ENCODE peak calls at places on chromosomes 3 and 15, in six cellular contexts. One of them, this sample, is unnamed.

GRCh38 chr3:194617827-194618226 is 15.4 kb downstream of the TMEM44 start:
- DNase-seq in SK-N-SH: no peak
- DNase-seq in H1: no peak
- DNase-seq in GM12878: no peak
- DNase-seq in HepG2: no peak
- DNase-seq in HCT116: no peak
- DNase-seq in this sample: peak

GRCh38 chr15:39028069-39028468 is 463.5 kb upstream of the RASGRP1 start:
- DNase-seq in SK-N-SH: no peak
- DNase-seq in H1: no peak
- DNase-seq in GM12878: no peak
- DNase-seq in HepG2: no peak
- DNase-seq in HCT116: no peak
- DNase-seq in this sample: no peak

GRCh38 chr3:108241721-108242120 is 19.5 kb upstream of the IFT57 start:
- DNase-seq in SK-N-SH: no peak
- DNase-seq in H1: no peak
- DNase-seq in GM12878: no peak
- DNase-seq in HepG2: peak
- DNase-seq in HCT116: no peak
- DNase-seq in this sample: no peak

GRCh38 chr3:156291269-156292123 is 171.1 kb downstream of the KCNAB1 start:
- DNase-seq in SK-N-SH: peak
- DNase-seq in H1: peak
- DNase-seq in GM12878: no peak
- DNase-seq in HepG2: no peak
- DNase-seq in HCT116: no peak
- DNase-seq in this sample: no peak

GRCh38 chr3:129521702-129522101 is 6.7 kb upstream of the RHO start:
- DNase-seq in SK-N-SH: peak
- DNase-seq in H1: no peak
- DNase-seq in GM12878: no peak
- DNase-seq in HepG2: no peak
- DNase-seq in HCT116: no peak
- DNase-seq in this sample: no peak

GRCh38 chr3:145219355-145220196 is 941.4 kb downstream of the PLOD2 start:
- DNase-seq in SK-N-SH: no peak
- DNase-seq in H1: no peak
- DNase-seq in GM12878: no peak
- DNase-seq in HepG2: no peak
- DNase-seq in HCT116: no peak
- DNase-seq in this sample: no peak

GRCh38 chr3:101026881-101027678 is 33.9 kb upstream of the ABI3BP start:
- DNase-seq in SK-N-SH: no peak
- DNase-seq in H1: no peak
- DNase-seq in GM12878: no peak
- DNase-seq in HepG2: no peak
- DNase-seq in HCT116: no peak
- DNase-seq in this sample: no peak

GRCh38 chr15:70101459-70102113 is 3.9 kb upstream of the TLE3 start:
- DNase-seq in SK-N-SH: peak
- DNase-seq in H1: peak
- DNase-seq in GM12878: no peak
- DNase-seq in HepG2: peak
- DNase-seq in HCT116: peak
- DNase-seq in this sample: peak

GRCh38 chr15:85499498-85499897 is 119.1 kb downstream of the AKAP13 start:
- DNase-seq in SK-N-SH: no peak
- DNase-seq in H1: no peak
- DNase-seq in GM12878: no peak
- DNase-seq in HepG2: no peak
- DNase-seq in HCT116: no peak
- DNase-seq in this sample: no peak

GRCh38 chr15:72353266-72353665 is 22.5 kb downstream of the HEXA start:
- DNase-seq in SK-N-SH: no peak
- DNase-seq in H1: no peak
- DNase-seq in GM12878: no peak
- DNase-seq in HepG2: no peak
- DNase-seq in HCT116: no peak
- DNase-seq in this sample: no peak

GRCh38 chr3:109532257-109533216 is 195.2 kb upstream of the DPPA4 start:
- DNase-seq in SK-N-SH: peak
- DNase-seq in H1: peak
- DNase-seq in GM12878: no peak
- DNase-seq in HepG2: peak
- DNase-seq in HCT116: peak
- DNase-seq in this sample: peak

GRCh38 chr15:25241241-25241801 is 197.5 kb downstream of the UBE3A start:
- DNase-seq in SK-N-SH: no peak
- DNase-seq in H1: no peak
- DNase-seq in GM12878: no peak
- DNase-seq in HepG2: no peak
- DNase-seq in HCT116: no peak
- DNase-seq in this sample: no peak

GRCh38 chr15:94324117-94324826 is 92.9 kb downstream of the MCTP2 start:
- DNase-seq in SK-N-SH: peak
- DNase-seq in H1: peak
- DNase-seq in GM12878: peak
- DNase-seq in HepG2: peak
- DNase-seq in HCT116: peak
- DNase-seq in this sample: peak

GRCh38 chr3:23105048-23105447 is 98.1 kb upstream of the UBE2E2 start:
- DNase-seq in SK-N-SH: no peak
- DNase-seq in H1: no peak
- DNase-seq in GM12878: no peak
- DNase-seq in HepG2: no peak
- DNase-seq in HCT116: no peak
- DNase-seq in this sample: no peak

GRCh38 chr3:46578973-46579755 is 13.1 kb upstream of the LRRC2 start:
- DNase-seq in SK-N-SH: no peak
- DNase-seq in H1: no peak
- DNase-seq in GM12878: no peak
- DNase-seq in HepG2: peak
- DNase-seq in HCT116: no peak
- DNase-seq in this sample: no peak

GRCh38 chr15:29103825-29104565 is 165.6 kb downstream of the NSMCE3 start:
- DNase-seq in SK-N-SH: no peak
- DNase-seq in H1: peak
- DNase-seq in GM12878: no peak
- DNase-seq in HepG2: no peak
- DNase-seq in HCT116: peak
- DNase-seq in this sample: peak

GRCh38 chr3:156761007-156761406 is 65.1 kb upstream of the LEKR1 start:
- DNase-seq in SK-N-SH: no peak
- DNase-seq in H1: no peak
- DNase-seq in GM12878: no peak
- DNase-seq in HepG2: no peak
- DNase-seq in HCT116: no peak
- DNase-seq in this sample: no peak

GRCh38 chr15:90829942-90830440 is 38.4 kb upstream of the FURIN start:
- DNase-seq in SK-N-SH: no peak
- DNase-seq in H1: no peak
- DNase-seq in GM12878: no peak
- DNase-seq in HepG2: no peak
- DNase-seq in HCT116: no peak
- DNase-seq in this sample: no peak

GRCh38 chr15:98727115-98728040 is 79.0 kb downstream of the IGF1R start:
- DNase-seq in SK-N-SH: peak
- DNase-seq in H1: peak
- DNase-seq in GM12878: no peak
- DNase-seq in HepG2: peak
- DNase-seq in HCT116: peak
- DNase-seq in this sample: peak

GRCh38 chr3:138950006-138950644 is 3.1 kb downstream of the FOXL2NB start:
- DNase-seq in SK-N-SH: peak
- DNase-seq in H1: peak
- DNase-seq in GM12878: no peak
- DNase-seq in HepG2: no peak
- DNase-seq in HCT116: no peak
- DNase-seq in this sample: no peak

GRCh38 chr15:57890351-57890750 is 175.2 kb downstream of the ALDH1A2 start:
- DNase-seq in SK-N-SH: no peak
- DNase-seq in H1: no peak
- DNase-seq in GM12878: no peak
- DNase-seq in HepG2: no peak
- DNase-seq in HCT116: no peak
- DNase-seq in this sample: no peak

GRCh38 chr15:78225783-78226541 is 8.4 kb downstream of the ACSBG1 start:
- DNase-seq in SK-N-SH: no peak
- DNase-seq in H1: no peak
- DNase-seq in GM12878: peak
- DNase-seq in HepG2: no peak
- DNase-seq in HCT116: no peak
- DNase-seq in this sample: no peak

GRCh38 chr3:14869877-14870563 is 51.3 kb downstream of the FGD5 start:
- DNase-seq in SK-N-SH: no peak
- DNase-seq in H1: no peak
- DNase-seq in GM12878: no peak
- DNase-seq in HepG2: no peak
- DNase-seq in HCT116: no peak
- DNase-seq in this sample: no peak

GRCh38 chr3:127788436-127788835 is 33.9 kb downstream of the MGLL start:
- DNase-seq in SK-N-SH: no peak
- DNase-seq in H1: no peak
- DNase-seq in GM12878: no peak
- DNase-seq in HepG2: no peak
- DNase-seq in HCT116: no peak
- DNase-seq in this sample: no peak

GRCh38 chr3:72523409-72524172 is 324.7 kb downstream of the SHQ1 start:
- DNase-seq in SK-N-SH: no peak
- DNase-seq in H1: no peak
- DNase-seq in GM12878: peak
- DNase-seq in HepG2: no peak
- DNase-seq in HCT116: no peak
- DNase-seq in this sample: no peak

GRCh38 chr3:134201201-134202130 is 49.2 kb downstream of the RYK start:
- DNase-seq in SK-N-SH: no peak
- DNase-seq in H1: no peak
- DNase-seq in GM12878: no peak
- DNase-seq in HepG2: no peak
- DNase-seq in HCT116: peak
- DNase-seq in this sample: peak

GRCh38 chr3:30263921-30264313 is 342.5 kb upstream of the TGFBR2 start:
- DNase-seq in SK-N-SH: no peak
- DNase-seq in H1: no peak
- DNase-seq in GM12878: no peak
- DNase-seq in HepG2: no peak
- DNase-seq in HCT116: no peak
- DNase-seq in this sample: no peak

GRCh38 chr3:180870008-180870733 is 42.3 kb upstream of the FXR1 start:
- DNase-seq in SK-N-SH: no peak
- DNase-seq in H1: peak
- DNase-seq in GM12878: no peak
- DNase-seq in HepG2: no peak
- DNase-seq in HCT116: no peak
- DNase-seq in this sample: no peak

GRCh38 chr15:45457641-45458539 is 64.7 kb downstream of the SLC30A4 start:
- DNase-seq in SK-N-SH: peak
- DNase-seq in H1: peak
- DNase-seq in GM12878: peak
- DNase-seq in HepG2: peak
- DNase-seq in HCT116: peak
- DNase-seq in this sample: peak

GRCh38 chr3:22315925-22316324 is 564.9 kb upstream of the ZNF385D start:
- DNase-seq in SK-N-SH: no peak
- DNase-seq in H1: no peak
- DNase-seq in GM12878: no peak
- DNase-seq in HepG2: no peak
- DNase-seq in HCT116: no peak
- DNase-seq in this sample: no peak

GRCh38 chr3:176479291-176479690 is 718.0 kb downstream of the TBL1XR1 start:
- DNase-seq in SK-N-SH: no peak
- DNase-seq in H1: no peak
- DNase-seq in GM12878: no peak
- DNase-seq in HepG2: no peak
- DNase-seq in HCT116: no peak
- DNase-seq in this sample: no peak
- TF ChIP-seq JUND in SK-N-SH: no peak
- TF ChIP-seq JUND in H1: no peak
- TF ChIP-seq JUND in GM12878: no peak
- TF ChIP-seq JUND in HepG2: no peak
- TF ChIP-seq JUND in HCT116: no peak
- TF ChIP-seq JUND in this sample: no peak

DNA sequence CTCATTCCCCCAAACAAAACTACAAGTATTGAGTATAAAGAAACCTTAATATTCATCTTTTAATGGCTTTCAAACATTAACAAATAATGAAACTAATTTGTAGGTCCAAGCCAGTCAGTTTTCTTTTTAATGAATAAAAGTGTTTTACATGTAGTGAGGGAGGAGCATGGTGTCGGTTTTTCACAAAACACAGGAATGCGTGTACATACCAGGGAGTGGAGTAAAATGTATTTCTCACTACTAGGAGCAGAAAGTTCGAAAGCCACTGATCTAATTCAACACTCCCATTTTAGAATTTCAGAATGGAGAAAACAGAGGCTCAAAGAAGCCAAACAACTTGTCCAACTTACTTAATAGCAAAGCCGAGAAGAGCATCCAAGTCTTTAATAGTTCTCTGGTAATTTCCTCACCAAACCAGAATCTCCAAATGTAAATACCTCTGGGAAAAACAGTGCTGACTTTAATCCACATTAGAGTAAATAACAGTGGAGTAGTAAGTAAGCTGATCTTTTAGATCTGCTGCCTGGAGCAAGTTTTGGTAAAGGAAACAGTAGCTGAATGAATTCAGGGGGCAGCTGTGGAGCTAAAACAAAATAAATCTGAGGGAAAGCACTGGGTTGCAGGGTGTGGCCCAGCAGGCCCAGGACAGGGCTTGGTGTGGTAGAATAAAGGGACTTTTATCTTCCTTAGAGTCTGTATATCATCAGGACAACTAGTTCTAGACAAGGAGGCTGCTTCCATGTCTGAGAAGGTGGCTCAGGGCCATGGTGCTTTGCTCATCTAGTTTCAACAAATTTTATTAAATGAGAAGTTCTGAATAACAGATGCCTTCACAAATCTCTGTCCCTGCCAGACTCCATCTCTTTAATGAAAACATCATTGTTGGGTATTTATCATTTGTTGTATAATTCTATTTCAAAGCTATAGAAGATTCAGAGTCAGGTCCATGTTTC is 7.8 kb downstream of the ANP32A start:
- DNase-seq in SK-N-SH: no peak
- DNase-seq in H1: no peak
- DNase-seq in GM12878: no peak
- DNase-seq in HepG2: no peak
- DNase-seq in HCT116: no peak
- DNase-seq in this sample: peak
- TF ChIP-seq JUND in SK-N-SH: no peak
- TF ChIP-seq JUND in H1: no peak
- TF ChIP-seq JUND in GM12878: no peak
- TF ChIP-seq JUND in HepG2: no peak
- TF ChIP-seq JUND in HCT116: no peak
- TF ChIP-seq JUND in this sample: no peak

GRCh38 chr3:117282506-117282905 is 572.9 kb downstream of the TUSC7 start:
- DNase-seq in SK-N-SH: no peak
- DNase-seq in H1: no peak
- DNase-seq in GM12878: no peak
- DNase-seq in HepG2: no peak
- DNase-seq in HCT116: no peak
- DNase-seq in this sample: no peak
- TF ChIP-seq JUND in SK-N-SH: no peak
- TF ChIP-seq JUND in H1: no peak
- TF ChIP-seq JUND in GM12878: no peak
- TF ChIP-seq JUND in HepG2: no peak
- TF ChIP-seq JUND in HCT116: no peak
- TF ChIP-seq JUND in this sample: no peak

GRCh38 chr15:87816016-87816415 is 440.5 kb downstream of the NTRK3 start:
- DNase-seq in SK-N-SH: no peak
- DNase-seq in H1: no peak
- DNase-seq in GM12878: no peak
- DNase-seq in HepG2: no peak
- DNase-seq in HCT116: no peak
- DNase-seq in this sample: no peak
- TF ChIP-seq JUND in SK-N-SH: no peak
- TF ChIP-seq JUND in H1: no peak
- TF ChIP-seq JUND in GM12878: no peak
- TF ChIP-seq JUND in HepG2: no peak
- TF ChIP-seq JUND in HCT116: no peak
- TF ChIP-seq JUND in this sample: no peak